ENCODE peak calls at places on chromosomes 2 and 18, in four cellular contexts. K, T, N and P are unnamed samples. For H4K20me1, the result is how much of the 10 kb centered on the place peaks cover.

GRCh38 chr2:188813315-188813714 is 160.9 kb upstream of the COL3A1 start:
- DNase-seq in K (peak), N (no peak), T (peak), P (peak)

GRCh38 chr2:177783835-177784448 is 288.6 kb downstream of the PDE11A start:
- DNase-seq in T (peak), N (no peak), K (peak), P (peak)

GRCh38 chr2:230525682-230526081 is 109.7 kb downstream of the SP100 start:
- DNase-seq in N (no peak), T (no peak), K (no peak), P (no peak)

GRCh38 chr18:46756559-46757201 is at the start of gene ST8SIA5:
- DNase-seq in K (no peak), T (peak), N (peak), P (no peak)

GRCh38 chr2:19435815-19436214 is 77.4 kb upstream of the OSR1 start:
- DNase-seq in K (no peak), T (peak), N (no peak), P (no peak)

GRCh38 chr2:177295479-177295878 is 31.0 kb upstream of the NFE2L2 start:
- DNase-seq in K (no peak), T (peak), N (no peak), P (peak)

GRCh38 chr2:149561309-149561926 is 26.2 kb downstream of the MMADHC start:
- DNase-seq in K (peak), N (peak), T (peak), P (no peak)

GRCh38 chr2:264493-265468 is at the start of gene ACP1:
- DNase-seq in T (peak), N (peak), K (peak), P (peak)

GRCh38 chr18:79589601-79590091 is 90.0 kb upstream of the CTDP1 start:
- DNase-seq in T (no peak), N (no peak), K (no peak), P (peak)

GRCh38 chr2:210309546-210310233 is 5.3 kb downstream of the MYL1 start:
- DNase-seq in T (no peak), K (no peak), N (no peak), P (no peak)

GRCh38 chr2:100977511-100977910 is 24.6 kb upstream of the RPL31 start:
- DNase-seq in K (no peak), N (no peak), T (no peak), P (no peak)

GRCh38 chr18:45782662-45783061 is 42.8 kb upstream of the SIGLEC15 start:
- DNase-seq in T (no peak), K (no peak), N (no peak), P (no peak)

GRCh38 chr2:150609831-150610582 is 122.5 kb upstream of the RND3 start:
- DNase-seq in N (no peak), T (peak), K (no peak), P (peak)

GRCh38 chr2:67259581-67260347 is 137.4 kb upstream of the ETAA1 start:
- DNase-seq in N (peak), T (peak), K (peak), P (no peak)

GRCh38 chr2:134420920-134421319 is 167.0 kb downstream of the MGAT5 start:
- DNase-seq in K (no peak), T (no peak), N (no peak), P (no peak)

GRCh38 chr2:141968377-141968920 is 162.4 kb downstream of the LRP1B start:
- DNase-seq in N (no peak), K (peak), T (peak), P (no peak)

GRCh38 chr2:66684289-66684688 is 249.4 kb downstream of the MEIS1 start:
- DNase-seq in T (peak), N (no peak), K (peak), P (no peak)

GRCh38 chr2:219639356-219639755 is 11.9 kb downstream of the SLC4A3 start:
- DNase-seq in T (no peak), K (no peak), N (no peak), P (peak)

GRCh38 chr2:164840930-164841718 is 499 bp downstream of the COBLL1 start:
- DNase-seq in N (peak), T (peak), K (peak), P (peak)

GRCh38 chr2:217784996-217785543 is 217.7 kb downstream of the TNS1 start:
- DNase-seq in T (no peak), N (no peak), K (no peak), P (no peak)

GRCh38 chr2:145587922-145588321 is 1068.0 kb upstream of the ZEB2 start:
- DNase-seq in K (no peak), N (no peak), T (no peak), P (no peak)

GRCh38 chr2:133886735-133887675 is 318.7 kb upstream of the NCKAP5 start:
- DNase-seq in T (peak), N (peak), K (peak), P (peak)

GRCh38 chr2:39512941-39513340 is 75.9 kb upstream of the MAP4K3 start:
- DNase-seq in T (no peak), N (no peak), K (no peak), P (no peak)
- H2AFZ ChIP-seq in T (no peak), N (no peak), K (peak), P (no peak)

GRCh38 chr2:162245051-162245450 is 1.8 kb upstream of the FAP start:
- DNase-seq in N (no peak), T (peak), K (no peak), P (no peak)
- H3K27ac ChIP-seq in N (no peak), T (peak), K (peak), P (peak)

DNA sequence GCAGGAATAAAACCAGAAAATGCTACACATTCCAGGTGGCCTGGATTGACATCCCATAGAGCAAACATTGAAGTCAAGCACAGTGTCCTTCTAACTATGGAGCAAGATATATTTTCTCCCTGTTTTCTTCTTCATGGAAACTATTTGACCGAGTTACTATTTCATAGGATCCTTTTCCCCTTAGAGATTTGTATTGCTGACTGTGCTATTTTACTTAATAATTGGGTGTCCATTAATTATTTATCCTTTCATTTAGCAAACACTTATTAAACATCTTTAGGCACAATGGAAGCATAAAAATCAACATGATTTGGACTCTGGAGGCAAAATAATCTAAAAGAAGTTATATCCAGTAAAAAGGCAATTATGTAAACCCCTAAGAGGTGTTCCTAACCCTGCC is 782.8 kb upstream of the ACVR2A start:
- DNase-seq in K (no peak), N (no peak), T (no peak), P (no peak)
- H4K20me1 ChIP-seq in K (under half), N (under half), T (under half), P (under half)

GRCh38 chr2:237879058-237879430 is 19.6 kb downstream of the RAMP1 start:
- DNase-seq in N (no peak), T (peak), K (peak), P (no peak)
- H2AFZ ChIP-seq in N (peak), T (no peak), K (peak), P (no peak)

GRCh38 chr2:216680951-216681629 is 14.3 kb downstream of the IGFBP5 start:
- DNase-seq in N (no peak), K (no peak), T (no peak), P (peak)
- H3K27ac ChIP-seq in N (no peak), K (no peak), T (no peak), P (no peak)

GRCh38 chr2:224930124-224930523 is 112.1 kb downstream of the DOCK10 start:
- DNase-seq in T (no peak), N (no peak), K (no peak), P (no peak)

GRCh38 chr2:224930990-224931389 is 111.3 kb downstream of the DOCK10 start:
- DNase-seq in N (peak), T (no peak), K (no peak), P (no peak)

GRCh38 chr2:224933416-224933815 is 108.9 kb downstream of the DOCK10 start:
- DNase-seq in N (no peak), K (no peak), T (no peak), P (no peak)

GRCh38 chr2:224929512-224929911 is 112.8 kb downstream of the DOCK10 start:
- DNase-seq in T (no peak), K (no peak), N (no peak), P (no peak)

DNA sequence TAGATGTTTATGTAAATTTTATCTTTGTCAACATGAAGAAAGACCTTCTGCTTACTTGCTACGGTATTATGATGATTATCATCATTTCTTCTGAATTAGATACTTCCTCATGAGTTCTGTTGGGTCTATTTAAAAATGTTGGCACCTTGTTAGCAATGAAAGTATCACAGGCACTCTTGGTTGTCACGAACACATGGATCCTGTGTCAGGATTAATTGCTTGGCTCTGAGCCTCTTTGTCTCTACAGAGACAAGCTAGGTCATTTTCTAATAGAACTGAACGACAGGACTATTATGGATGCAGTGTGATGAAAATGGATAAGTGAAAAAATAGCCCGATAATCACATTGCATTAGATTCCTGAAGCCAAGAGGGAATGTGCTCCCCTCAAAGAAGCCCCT is 110.3 kb downstream of the DOCK10 start:
- DNase-seq in N (no peak), T (no peak), K (no peak), P (no peak)
- H4K20me1 ChIP-seq in N (under half), T (under half), K (under half), P (under half)

DNA sequence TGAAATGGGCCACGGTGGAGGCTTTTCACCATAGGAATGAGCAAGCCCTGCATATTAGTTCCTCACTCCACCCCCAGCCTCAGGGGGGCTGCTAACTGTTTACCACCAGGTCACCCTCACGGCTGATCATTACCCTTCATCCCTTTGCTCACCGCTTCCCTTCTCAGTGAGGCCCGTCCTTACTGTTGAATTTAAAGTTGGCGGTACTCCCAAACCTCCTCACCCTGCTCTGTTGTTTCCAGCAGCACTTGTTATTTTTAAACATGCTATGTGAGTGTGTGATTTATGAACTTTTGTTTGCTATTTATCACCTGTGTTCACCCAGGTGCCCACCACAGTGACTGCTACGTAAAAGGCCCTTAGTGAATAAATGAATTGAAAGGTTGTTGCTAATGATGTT is 243.6 kb downstream of the ZNF407 start:
- DNase-seq in N (no peak), K (no peak), T (no peak), P (no peak)
- H2AFZ ChIP-seq in N (no peak), K (no peak), T (no peak), P (no peak)

GRCh38 chr2:231602874-231603467 is 10.3 kb downstream of the TEX44 start:
- DNase-seq in K (no peak), N (no peak), T (no peak), P (no peak)
- H3K27ac ChIP-seq in K (no peak), N (no peak), T (no peak), P (no peak)

DNA sequence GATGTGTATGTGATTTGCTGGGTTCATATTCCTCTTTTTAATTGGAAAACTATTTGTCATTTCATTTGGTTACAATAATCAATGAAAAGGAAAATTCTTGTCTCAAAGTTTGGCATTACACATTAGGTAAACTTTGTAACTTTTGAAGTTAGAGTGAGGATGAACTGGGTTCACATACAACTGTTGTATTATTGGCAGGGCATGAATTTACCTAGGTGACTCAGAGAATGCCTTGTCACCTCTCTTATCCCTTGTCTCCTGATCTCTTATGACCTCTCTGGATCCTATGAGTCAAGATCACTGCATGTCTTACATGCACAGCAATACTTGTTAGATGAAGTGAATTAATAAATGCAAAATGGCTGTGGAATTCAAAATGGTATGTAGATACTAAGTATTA is 563.4 kb upstream of the GCFC2 start:
- DNase-seq in N (no peak), K (no peak), T (no peak), P (no peak)
- H4K20me1 ChIP-seq in N (under half), K (under half), T (under half), P (under half)